ENCODE peak calls at places on chromosomes 3 and 15, in ten cellular contexts. F is GM19239; Q is NCI-H446; X is MCF 10A; N is SW480; Z is activated naive CD8-positive, alpha-beta T cell treated with anti-CD3 and anti-CD28 coated beads, Interleukin-2, amount 50 U/mL, for 24 hours; J is KG1; O is uterus; Y is Right ventricle myocardium superior; L is neural crest cell. I is an unnamed sample.

GRCh38 chr3:174767853-174768382 is 91.2 kb upstream of the NAALADL2 start:
- DNase-seq in Q (no peak), X (no peak), J (no peak), N (no peak), L (no peak), Z (no peak), O (no peak), Y (no peak), F (no peak), I (no peak)

GRCh38 chr3:10224794-10225660 is 23.2 kb upstream of the TATDN2 start:
- DNase-seq in J (peak; percentile 48), N (peak; percentile 85), Z (peak; percentile 69), X (peak; percentile 88), F (peak; percentile 63), Y (peak; percentile 75), Q (no peak), O (peak; percentile 66), L (peak; percentile 48), I (peak; percentile 98)

GRCh38 chr15:88624156-88624970 is 3.2 kb downstream of the AEN start:
- DNase-seq in O (peak; percentile 46), J (no peak), Z (no peak), N (peak; percentile 57), Y (no peak), F (peak; percentile 36), X (no peak), Q (no peak), L (no peak), I (peak; percentile 70)

GRCh38 chr3:55668359-55668758 is 181.3 kb upstream of the WNT5A start:
- DNase-seq in Y (no peak), Z (no peak), F (no peak), J (no peak), N (no peak), L (no peak), X (no peak), Q (no peak), O (no peak), I (no peak)

GRCh38 chr15:33963831-33964664 is 4.2 kb upstream of the CHRM5 start:
- DNase-seq in X (peak; percentile 48), L (no peak), Y (no peak), J (no peak), Z (no peak), Q (peak; percentile 0), N (peak; percentile 42), O (no peak), F (peak; percentile 18), I (peak; percentile 10)

GRCh38 chr3:181622365-181622764 is 89.4 kb upstream of the SOX2 start:
- DNase-seq in X (peak; percentile 50), N (no peak), Z (no peak), L (no peak), F (no peak), Y (no peak), Q (no peak), O (no peak), J (no peak), I (no peak)

GRCh38 chr15:55742498-55742926 is 440 bp downstream of the PRTG start:
- DNase-seq in Z (peak; percentile 20), O (peak; percentile 59), Y (peak; percentile 54), F (no peak), N (no peak), Q (no peak), L (no peak), X (peak; percentile 35), J (no peak), I (peak; percentile 46)

GRCh38 chr3:24288538-24289236 is 206.0 kb downstream of the THRB start:
- DNase-seq in O (peak; percentile 37), X (no peak), Q (no peak), F (no peak), Z (no peak), N (no peak), L (no peak), Y (peak; percentile 67), J (no peak), I (no peak)

GRCh38 chr3:24521306-24522154 is 26.9 kb upstream of the THRB start:
- DNase-seq in J (no peak), N (peak; percentile 14), L (peak; percentile 30), O (peak; percentile 27), F (no peak), Q (no peak), X (peak; percentile 52), Y (peak; percentile 81), Z (no peak), I (peak; percentile 70)

GRCh38 chr3:133025546-133025945 is 12.6 kb upstream of the TMEM108 start:
- DNase-seq in L (no peak), X (no peak), J (no peak), Z (no peak), Q (no peak), N (no peak), F (no peak), O (no peak), Y (no peak), I (no peak)

GRCh38 chr3:33440328-33440577 is at the start of gene UBP1:
- DNase-seq in Y (peak; percentile 100), N (no peak), Z (peak; percentile 98), F (peak; percentile 85), X (no peak), O (no peak), L (no peak), Q (no peak), J (no peak), I (no peak)

GRCh38 chr3:147651107-147651506 is 241.9 kb downstream of the ZIC1 start:
- DNase-seq in J (no peak), Y (peak; percentile 45), L (no peak), Z (no peak), O (no peak), F (no peak), Q (no peak), X (no peak), N (no peak), I (no peak)

GRCh38 chr3:180433172-180433571 is 168.8 kb upstream of the TTC14 start:
- DNase-seq in L (no peak), Y (no peak), J (no peak), O (no peak), N (peak; percentile 2), F (no peak), Z (no peak), X (peak; percentile 67), Q (no peak), I (no peak)

GRCh38 chr15:64667736-64668161 is 107.6 kb downstream of the RBPMS2 start:
- DNase-seq in F (no peak), J (no peak), Y (no peak), O (no peak), L (no peak), Q (no peak), N (no peak), Z (no peak), X (no peak), I (no peak)

GRCh38 chr3:45946307-45946706 is 3.0 kb downstream of the CXCR6 start:
- DNase-seq in L (no peak), N (no peak), Z (no peak), Q (no peak), J (no peak), Y (no peak), O (no peak), F (no peak), X (no peak), I (no peak)

GRCh38 chr15:51307811-51308210 is 30.6 kb downstream of the CYP19A1 start:
- DNase-seq in Z (no peak), F (no peak), X (peak; percentile 52), L (no peak), Q (no peak), N (no peak), Y (no peak), O (no peak), J (no peak), I (no peak)

GRCh38 chr15:77542491-77543001 is 90.2 kb downstream of the LINGO1 start:
- DNase-seq in F (no peak), Q (no peak), Y (no peak), Z (no peak), N (peak; percentile 29), J (no peak), L (no peak), O (no peak), X (peak; percentile 37), I (no peak)

GRCh38 chr3:15439476-15439875 is 12.1 kb downstream of the EAF1 start:
- DNase-seq in Q (no peak), O (no peak), F (no peak), Y (no peak), J (no peak), Z (no peak), X (peak; percentile 39), N (no peak), L (no peak), I (no peak)

GRCh38 chr15:74482661-74483060 is 21.7 kb upstream of the UBL7 start:
- DNase-seq in X (no peak), Q (no peak), N (no peak), J (no peak), O (no peak), F (no peak), L (no peak), Y (no peak), Z (no peak), I (no peak)

GRCh38 chr15:77633913-77634265 is 1.2 kb upstream of the LINGO1 start:
- DNase-seq in Q (no peak), Y (no peak), X (no peak), L (no peak), J (no peak), F (no peak), Z (no peak), N (peak; percentile 21), O (no peak), I (no peak)

GRCh38 chr15:65196637-65197336 is 11.6 kb upstream of the CLPX start:
- DNase-seq in Z (no peak), O (no peak), X (no peak), F (no peak), N (no peak), J (no peak), Q (no peak), L (no peak), Y (no peak), I (no peak)

GRCh38 chr3:140008693-140008980 is 73.7 kb downstream of the CLSTN2 start:
- DNase-seq in Z (no peak), J (no peak), Y (no peak), F (no peak), Q (no peak), O (no peak), X (no peak), L (no peak), N (no peak), I (no peak)

GRCh38 chr3:115832265-115832664 is 209.0 kb downstream of the GAP43 start:
- DNase-seq in X (no peak), J (no peak), O (no peak), Z (no peak), L (no peak), F (no peak), Y (no peak), Q (no peak), N (no peak), I (no peak)

GRCh38 chr15:66180706-66181105 is 72.8 kb downstream of the MEGF11 start:
- DNase-seq in L (no peak), Z (no peak), O (no peak), N (no peak), J (no peak), Y (no peak), F (no peak), X (no peak), Q (no peak), I (no peak)

GRCh38 chr3:49158108-49158709 is 7.9 kb downstream of the CCDC71 start:
- DNase-seq in Y (no peak), F (no peak), X (peak; percentile 68), N (peak; percentile 58), Z (peak; percentile 60), Q (no peak), J (peak; percentile 24), L (peak; percentile 17), O (no peak), I (peak; percentile 64)

GRCh38 chr3:134392336-134392983 is 18.2 kb upstream of the AMOTL2 start:
- DNase-seq in Q (peak; percentile 34), N (no peak), J (no peak), Y (no peak), O (no peak), F (no peak), X (no peak), L (no peak), Z (no peak), I (no peak)

GRCh38 chr15:31292391-31293020 is 34.1 kb upstream of the KLF13 start:
- DNase-seq in Y (no peak), J (no peak), L (peak; percentile 0), N (peak; percentile 77), Q (no peak), X (no peak), Z (no peak), O (no peak), F (no peak), I (no peak)

GRCh38 chr3:99938270-99938955 is 120.8 kb downstream of the CMSS1 start:
- DNase-seq in F (no peak), Z (no peak), N (no peak), X (peak; percentile 9), Y (no peak), J (no peak), Q (no peak), O (no peak), L (no peak), I (no peak)

I was measured in HuH-7.